ENCODE peak calls at places on chromosomes 12 and 14, in five cellular contexts. E is BJ, W is mesenchymal stem cell, Y is pancreas, Z is right atrium auricular region. R is an unnamed sample. For H3K36me3, the result is how much of the 10 kb centered on the place peaks cover.

GRCh38 chr14:30291216-30291615 is 267.7 kb upstream of the G2E3 start:
- DNase-seq in E (no peak), W (no peak), Y (no peak), Z (no peak), R (no peak)

GRCh38 chr12:117231750-117232149 is 41.5 kb upstream of the FBXO21 start:
- DNase-seq in E (no peak), W (no peak), Y (no peak), Z (no peak), R (no peak)

GRCh38 chr14:102591372-102591943 is 991 bp upstream of the RCOR1 start:
- DNase-seq in E (no peak), W (peak), Y (peak), Z (no peak), R (peak)

GRCh38 chr14:61151276-61151675 is 129.9 kb downstream of the TMEM30B start:
- DNase-seq in E (no peak), W (no peak), Y (no peak), Z (no peak), R (no peak)

GRCh38 chr14:65414961-65415589 is 2.5 kb downstream of the FUT8 start:
- DNase-seq in E (no peak), W (peak), Y (no peak), Z (no peak), R (peak)

GRCh38 chr14:50531595-50532501 is 521 bp downstream of the MAP4K5 start:
- DNase-seq in E (no peak), W (peak), Y (peak), Z (no peak), R (peak)

GRCh38 chr12:104736307-104736706 is 221.8 kb downstream of the SLC41A2 start:
- DNase-seq in E (peak), W (peak), Y (no peak), Z (no peak), R (no peak)

GRCh38 chr14:25887251-25887908 is 710.5 kb downstream of the NOVA1 start:
- DNase-seq in E (no peak), W (peak), Y (no peak), Z (no peak), R (no peak)

GRCh38 chr14:70885343-70886014 is 21.8 kb upstream of the PCNX1 start:
- DNase-seq in E (no peak), W (no peak), Y (no peak), Z (no peak), R (no peak)

GRCh38 chr14:63752449-63753169 is 24.7 kb upstream of the SGPP1 start:
- DNase-seq in E (peak), W (peak), Y (peak), Z (no peak), R (peak)

GRCh38 chr12:104662908-104663307 is 206.2 kb downstream of the CHST11 start:
- DNase-seq in E (no peak), W (no peak), Y (no peak), Z (no peak), R (no peak)

GRCh38 chr12:90333939-90334338 is 621.0 kb downstream of the CCER1 start:
- DNase-seq in E (no peak), W (peak), Y (no peak), Z (no peak), R (no peak)

GRCh38 chr12:66467932-66468331 is 165.6 kb downstream of the HELB start:
- DNase-seq in E (no peak), W (no peak), Y (no peak), Z (no peak), R (no peak)

GRCh38 chr14:95113476-95113875 is 43.9 kb downstream of the DICER1 start:
- DNase-seq in E (no peak), W (no peak), Y (no peak), Z (no peak), R (no peak)

GRCh38 chr14:103128631-103129300 is 5.5 kb downstream of the TNFAIP2 start:
- DNase-seq in E (no peak), W (no peak), Y (peak), Z (no peak), R (no peak)

GRCh38 chr12:50620050-50620974 is 115.5 kb downstream of the DIP2B start:
- DNase-seq in E (peak), W (peak), Y (no peak), Z (no peak), R (no peak)

GRCh38 chr14:37147310-37147875 is 25.0 kb downstream of the SLC25A21 start:
- DNase-seq in E (no peak), W (no peak), Y (no peak), Z (no peak), R (no peak)

GRCh38 chr12:6688543-6688999 is 604 bp downstream of the ZNF384 start:
- DNase-seq in E (no peak), W (no peak), Y (no peak), Z (no peak), R (peak)

GRCh38 chr12:48903982-48904411 is 21.3 kb downstream of the FKBP11 start:
- DNase-seq in E (no peak), W (peak), Y (peak), Z (peak), R (peak)

GRCh38 chr14:103334644-103335603 is 887 bp downstream of the EIF5 start:
- DNase-seq in E (no peak), W (peak), Y (peak), Z (peak), R (peak)

GRCh38 chr12:92304335-92305066 is 158.9 kb upstream of the BTG1 start:
- DNase-seq in E (no peak), W (no peak), Y (no peak), Z (no peak), R (peak)

GRCh38 chr12:48157889-48158370 is 615 bp upstream of the ASB8 start:
- DNase-seq in E (no peak), W (no peak), Y (no peak), Z (no peak), R (no peak)

GRCh38 chr14:98754343-98755025 is 517.5 kb downstream of the BCL11B start:
- DNase-seq in E (no peak), W (no peak), Y (no peak), Z (no peak), R (no peak)

GRCh38 chr12:106032141-106032925 is 106.4 kb downstream of the NUAK1 start:
- DNase-seq in E (no peak), W (no peak), Y (no peak), Z (no peak), R (no peak)

GRCh38 chr14:69963966-69964365 is 84.8 kb downstream of the SMOC1 start:
- DNase-seq in E (no peak), W (no peak), Y (no peak), Z (no peak), R (no peak)

GRCh38 chr14:93232159-93232558 is 25.1 kb downstream of the UBR7 start:
- DNase-seq in E (no peak), W (no peak), Y (no peak), Z (no peak), R (no peak)

GRCh38 chr14:37197421-37198272 is at the start of gene MIPOL1:
- DNase-seq in E (peak), W (peak), Y (peak), Z (peak), R (peak)

GRCh38 chr12:67269632-67270578 is 747 bp downstream of the CAND1 start:
- DNase-seq in E (no peak), W (no peak), Y (peak), Z (no peak), R (peak)

GRCh38 chr14:68377459-68377858 is 415.4 kb downstream of the ZFP36L1 start:
- DNase-seq in E (no peak), W (no peak), Y (peak), Z (peak), R (peak)

GRCh38 chr12:27293463-27293862 is 39.2 kb upstream of the BMAL2 start:
- DNase-seq in E (no peak), W (no peak), Y (peak), Z (no peak), R (peak)

GRCh38 chr12:57821474-57822214 is 3.1 kb upstream of the AVIL start:
- DNase-seq in E (no peak), W (no peak), Y (no peak), Z (no peak), R (no peak)

GRCh38 chr14:54310151-54310851 is 86.5 kb upstream of the CDKN3 start:
- DNase-seq in E (no peak), W (no peak), Y (no peak), Z (no peak), R (no peak)

GRCh38 chr12:66196806-66197205 is 7.8 kb downstream of the IRAK3 start:
- DNase-seq in E (no peak), W (no peak), Y (no peak), Z (no peak), R (no peak)

GRCh38 chr12:112503521-112503920 is 84.8 kb downstream of the PTPN11 start:
- DNase-seq in E (no peak), W (no peak), Y (no peak), Z (no peak), R (no peak)
- H3K36me3 ChIP-seq in E (under half), W (half or more), Y (under half), Z (half or more), R (half or more)

DNA sequence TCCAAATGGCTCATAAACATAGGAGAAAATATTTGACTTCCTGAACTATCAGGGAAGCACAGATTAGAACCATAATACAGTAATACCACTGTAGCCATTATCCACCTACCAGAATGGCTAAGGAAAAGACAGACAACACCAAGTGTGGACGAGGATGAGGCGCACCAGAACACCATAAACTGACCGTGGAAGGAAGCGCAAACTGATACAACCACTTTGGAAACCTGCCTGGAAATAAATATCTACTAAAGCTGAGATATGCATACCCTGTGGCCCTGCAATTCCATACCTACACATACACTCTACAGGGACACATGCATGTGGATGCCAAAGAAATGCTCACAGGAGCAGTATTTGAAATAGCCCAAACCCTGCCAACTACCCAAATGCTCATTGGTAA is 60.3 kb downstream of the RBM19 start:
- DNase-seq in E (no peak), W (no peak), Y (no peak), Z (no peak), R (no peak)
- H3K36me3 ChIP-seq in E (under half), W (half or more), Y (under half), Z (under half), R (under half)

GRCh38 chr14:58270628-58271027 is 26.0 kb downstream of the PSMA3 start:
- DNase-seq in E (no peak), W (no peak), Y (no peak), Z (no peak), R (no peak)

GRCh38 chr14:58272589-58273372 is 25.6 kb upstream of the ARID4A start:
- DNase-seq in E (no peak), W (peak), Y (peak), Z (no peak), R (no peak)

GRCh38 chr14:58276208-58276607 is 22.1 kb upstream of the ARID4A start:
- DNase-seq in E (no peak), W (no peak), Y (no peak), Z (no peak), R (no peak)

GRCh38 chr14:58278177-58278576 is 20.2 kb upstream of the ARID4A start:
- DNase-seq in E (no peak), W (no peak), Y (no peak), Z (no peak), R (no peak)

GRCh38 chr14:58275527-58276190 is 22.7 kb upstream of the ARID4A start:
- DNase-seq in E (no peak), W (no peak), Y (no peak), Z (no peak), R (no peak)
- H3K36me3 ChIP-seq in E (under half), W (half or more), Y (under half), Z (under half), R (under half)

GRCh38 chr12:52122904-52123303 is 43.4 kb downstream of the SMIM41 start:
- DNase-seq in E (no peak), W (no peak), Y (no peak), Z (no peak), R (no peak)
- H3K36me3 ChIP-seq in E (under half), W (under half), Y (under half), Z (under half), R (under half)

R was measured in heart right ventricle.